ENCODE peak calls at places on chromosomes 2 and 18, in four cellular contexts. U, O, H and P are unnamed samples.

GRCh38 chr2:32750880-32751279 is 123.0 kb downstream of the TTC27 start:
- DNase-seq in H (no peak), O (no peak), U (no peak), P (no peak)

GRCh38 chr2:98637401-98638144 is 29.2 kb downstream of the UNC50 start:
- DNase-seq in O (peak; percentile 20), H (peak; percentile 84), U (no peak), P (no peak)

GRCh38 chr18:59414254-59414653 is 55.2 kb upstream of the LMAN1 start:
- DNase-seq in O (no peak), H (no peak), U (no peak), P (no peak)

GRCh38 chr2:99543247-99543646 is 53.4 kb upstream of the REV1 start:
- DNase-seq in U (no peak), O (no peak), H (no peak), P (no peak)

GRCh38 chr2:136008205-136008865 is 22.9 kb upstream of the DARS1 start:
- DNase-seq in O (peak; percentile 34), H (peak; percentile 85), U (no peak), P (no peak)

GRCh38 chr18:49447810-49448745 is 12.4 kb downstream of the DYM start:
- DNase-seq in O (no peak), U (peak; percentile 70), H (peak; percentile 86), P (peak; percentile 44)

GRCh38 chr2:160408205-160408561 is 85.4 kb downstream of the RBMS1 start:
- DNase-seq in U (no peak), O (no peak), H (no peak), P (no peak)

GRCh38 chr2:216501854-216502253 is 3.2 kb downstream of the RPL37A start:
- DNase-seq in O (no peak), H (no peak), U (no peak), P (no peak)

GRCh38 chr2:141911485-141912066 is 219.2 kb downstream of the LRP1B start:
- DNase-seq in O (no peak), U (peak; percentile 6), H (no peak), P (no peak)

GRCh38 chr2:144659731-144660275 is 139.9 kb upstream of the ZEB2 start:
- DNase-seq in U (peak; percentile 95), H (peak; percentile 56), O (peak; percentile 18), P (peak; percentile 63)

GRCh38 chr2:100783986-100784385 is 36.0 kb upstream of the NPAS2 start:
- DNase-seq in U (no peak), O (no peak), H (no peak), P (no peak)

GRCh38 chr18:78996741-78997490 is 17.3 kb downstream of the SALL3 start:
- DNase-seq in O (no peak), U (no peak), H (no peak), P (no peak)

GRCh38 chr2:144682248-144682647 is 162.3 kb upstream of the ZEB2 start:
- DNase-seq in H (no peak), O (no peak), U (no peak), P (no peak)

GRCh38 chr2:66305714-66306113 is 129.2 kb upstream of the MEIS1 start:
- DNase-seq in O (no peak), U (peak; percentile 2), H (no peak), P (no peak)

GRCh38 chr2:202339052-202339870 is 36.9 kb upstream of the BMPR2 start:
- DNase-seq in U (peak; percentile 35), H (no peak), O (no peak), P (peak; percentile 22)

GRCh38 chr2:236536727-236537398 is 32.8 kb upstream of the ACKR3 start:
- DNase-seq in U (no peak), O (peak; percentile 28), H (peak; percentile 87), P (no peak)

GRCh38 chr2:192059226-192059625 is 135.5 kb downstream of the TMEFF2 start:
- DNase-seq in O (no peak), U (no peak), H (no peak), P (no peak)

GRCh38 chr18:9961031-9961430 is 47.2 kb downstream of the VAPA start:
- DNase-seq in O (no peak), H (peak; percentile 57), U (peak; percentile 73), P (peak; percentile 42)

GRCh38 chr2:110873597-110874525 is 141.5 kb downstream of the ACOXL start:
- DNase-seq in U (no peak), O (no peak), H (peak; percentile 49), P (no peak)

GRCh38 chr2:98768765-98769476 is 38.0 kb upstream of the MGAT4A start:
- DNase-seq in U (no peak), H (peak; percentile 66), O (no peak), P (no peak)

GRCh38 chr2:20040489-20041172 is 10.8 kb downstream of the LAPTM4A start:
- DNase-seq in H (no peak), U (no peak), O (no peak), P (peak; percentile 27)

GRCh38 chr2:147569426-147569825 is 275.4 kb upstream of the ACVR2A start:
- DNase-seq in H (no peak), U (no peak), O (no peak), P (no peak)

GRCh38 chr2:219434718-219435525 is at the start of gene SPEG:
- DNase-seq in H (no peak), O (no peak), U (no peak), P (no peak)

GRCh38 chr2:72111061-72111460 is 36.6 kb downstream of the CYP26B1 start:
- DNase-seq in O (no peak), H (no peak), U (no peak), P (no peak)

GRCh38 chr2:89763581-89764485 is 1072.4 kb downstream of the RPIA start:
- DNase-seq in O (no peak), H (no peak), U (no peak), P (no peak)

GRCh38 chr18:48521723-48522122 is 17.1 kb upstream of the CTIF start:
- DNase-seq in U (no peak), O (no peak), H (no peak), P (no peak)

GRCh38 chr2:215917953-215918620 is 95.3 kb downstream of the MREG start:
- DNase-seq in O (no peak), H (no peak), U (peak; percentile 65), P (peak; percentile 43)

GRCh38 chr18:62876106-62876505 is 160.8 kb downstream of the PHLPP1 start:
- DNase-seq in O (no peak), H (no peak), U (no peak), P (no peak)

GRCh38 chr2:99634234-99634633 is 144.4 kb upstream of the REV1 start:
- DNase-seq in O (no peak), U (no peak), H (no peak), P (no peak)

GRCh38 chr18:32549248-32549842 is 78.7 kb upstream of the GAREM1 start:
- DNase-seq in U (peak; percentile 15), O (peak; percentile 13), H (peak; percentile 77), P (peak; percentile 44)

GRCh38 chr2:70886541-70886987 is 49.1 kb upstream of the ATP6V1B1 start:
- DNase-seq in O (no peak), U (no peak), H (no peak), P (no peak)

GRCh38 chr2:203551653-203552250 is 16.7 kb upstream of the RAPH1 start:
- DNase-seq in H (no peak), O (no peak), U (peak; percentile 21), P (no peak)

GRCh38 chr18:56982756-56983155 is 164.1 kb upstream of the BOD1L2 start:
- DNase-seq in U (no peak), H (no peak), O (no peak), P (no peak)

GRCh38 chr2:38959938-38960608 is 70.4 kb downstream of the ARHGEF33 start:
- DNase-seq in U (peak; percentile 82), O (peak; percentile 62), H (peak; percentile 91), P (peak; percentile 87)

GRCh38 chr2:67018318-67018717 is 378.8 kb upstream of the ETAA1 start:
- DNase-seq in O (no peak), U (no peak), H (peak; percentile 29), P (no peak)

GRCh38 chr2:151630372-151630771 is 103.9 kb downstream of the NEB start:
- DNase-seq in H (no peak), O (no peak), U (no peak), P (no peak)

GRCh38 chr2:11118761-11119160 is 36.5 kb upstream of the SLC66A3 start:
- DNase-seq in U (peak; percentile 31), H (no peak), O (no peak), P (peak; percentile 29)

GRCh38 chr2:155010925-155011324 is 312.4 kb downstream of the KCNJ3 start:
- DNase-seq in O (no peak), U (no peak), H (no peak), P (no peak)